ENCODE peak calls at places on chromosomes 16 and 17, in nine cellular contexts. Q is mammary epithelial cell, X is fibroblast of lung, E is neuronal stem cell, P is IMR-90, U is SK-N-SH, N is mesendoderm, W is astrocyte, I is MM.1S. F is an unnamed sample.

GRCh38 chr16:89502319-89502843 is 5.8 kb upstream of the SPG7 start:
- DNase-seq in Q (peak; percentile 95), X (no peak), E (no peak), P (no peak), U (no peak), N (no peak), W (peak; percentile 45), I (no peak), F (no peak)

GRCh38 chr17:45293413-45294211 is 23.2 kb downstream of the MAP3K14 start:
- DNase-seq in Q (peak; percentile 81), X (peak; percentile 96), E (no peak), P (peak; percentile 91), U (no peak), N (peak; percentile 88), W (peak; percentile 86), I (no peak), F (no peak)

GRCh38 chr17:73591278-73592078 is 52.8 kb downstream of the SDK2 start:
- DNase-seq in Q (no peak), X (no peak), E (no peak), P (no peak), U (no peak), N (no peak), W (no peak), I (peak; percentile 79), F (no peak)

GRCh38 chr17:17056167-17056562 is 13.9 kb downstream of the MPRIP start:
- DNase-seq in Q (no peak), X (no peak), E (no peak), P (no peak), U (no peak), N (no peak), W (no peak), I (no peak), F (no peak)

GRCh38 chr17:8696951-8697745 is 47.5 kb downstream of the CCDC42 start:
- DNase-seq in Q (no peak), X (peak; percentile 95), E (no peak), P (peak; percentile 94), U (peak; percentile 47), N (peak; percentile 94), W (peak; percentile 98), I (no peak), F (peak; percentile 13)

GRCh38 chr17:958712-959451 is 20.7 kb downstream of the NXN start:
- DNase-seq in Q (no peak), X (no peak), E (no peak), P (no peak), U (no peak), N (no peak), W (no peak), I (no peak), F (no peak)

GRCh38 chr16:26554030-26554429 is 512.7 kb upstream of the C16orf82 start:
- DNase-seq in Q (no peak), X (no peak), E (no peak), P (no peak), U (no peak), N (no peak), W (no peak), I (no peak), F (no peak)

GRCh38 chr16:70701998-70702397 is 16.1 kb upstream of the MTSS2 start:
- DNase-seq in Q (no peak), X (no peak), E (no peak), P (no peak), U (no peak), N (no peak), W (no peak), I (no peak), F (no peak)

GRCh38 chr16:84949776-84950436 is 61.4 kb downstream of the ZDHHC7 start:
- DNase-seq in Q (no peak), X (no peak), E (no peak), P (no peak), U (no peak), N (no peak), W (no peak), I (no peak), F (no peak)

GRCh38 chr16:67326115-67326471 is 448 bp downstream of the KCTD19 start:
- DNase-seq in Q (no peak), X (no peak), E (no peak), P (no peak), U (no peak), N (no peak), W (no peak), I (no peak), F (no peak)

GRCh38 chr16:64718481-64718880 is 403.4 kb downstream of the CDH11 start:
- DNase-seq in Q (no peak), X (no peak), E (no peak), P (no peak), U (no peak), N (no peak), W (no peak), I (no peak), F (no peak)

GRCh38 chr16:52095466-52095865 is 451.5 kb downstream of the TOX3 start:
- DNase-seq in Q (no peak), X (no peak), E (no peak), P (no peak), U (no peak), N (no peak), W (no peak), I (no peak), F (no peak)

GRCh38 chr17:36791961-36792475 is 145.3 kb upstream of the LHX1 start:
- DNase-seq in Q (no peak), X (no peak), E (no peak), P (no peak), U (peak; percentile 68), N (no peak), W (no peak), I (no peak), F (no peak)

GRCh38 chr17:36792849-36793248 is 144.4 kb upstream of the LHX1 start:
- DNase-seq in Q (no peak), X (no peak), E (no peak), P (no peak), U (no peak), N (no peak), W (no peak), I (no peak), F (no peak)

GRCh38 chr17:36791150-36791653 is 146.1 kb upstream of the LHX1 start:
- DNase-seq in Q (no peak), X (no peak), E (no peak), P (no peak), U (peak; percentile 36), N (no peak), W (no peak), I (no peak), F (no peak)

DNA sequence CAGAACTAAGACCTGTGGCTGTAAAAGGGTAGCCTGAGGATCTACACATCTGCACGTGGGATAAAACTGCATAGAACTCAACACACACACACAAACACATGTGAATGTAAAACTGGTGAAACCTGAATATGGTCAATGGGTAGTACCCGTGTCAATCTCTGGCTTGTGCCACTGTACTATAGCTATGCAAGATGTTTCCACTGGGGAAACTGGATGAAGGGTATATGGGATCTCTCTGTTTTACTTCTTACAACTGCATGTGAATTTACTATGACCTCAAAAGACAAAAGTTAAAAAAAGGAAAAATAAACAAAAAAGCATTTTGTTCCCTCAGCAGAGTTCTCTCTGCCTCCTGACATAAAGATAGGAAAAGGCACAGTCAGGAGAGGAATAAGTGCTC is 143.3 kb upstream of the LHX1 start:
- DNase-seq in Q (no peak), X (no peak), E (no peak), P (no peak), U (no peak), N (no peak), W (no peak), I (no peak), F (no peak)
- H3K4me2 ChIP-seq in Q (no peak overlapping the region), X (no peak overlapping the region), E (no peak overlapping the region), P (no peak overlapping the region), U (no peak overlapping the region), N (no peak overlapping the region), W (no peak overlapping the region), I (no peak overlapping the region), F (no peak overlapping the region)

GRCh38 chr16:1366060-1366711 is 14.5 kb downstream of the GNPTG start:
- DNase-seq in Q (no peak), X (no peak), E (no peak), P (no peak), U (no peak), N (no peak), W (no peak), I (no peak), F (no peak)
- H3K36me3 ChIP-seq in Q (peaks cover 2% of the 10 kb centered on the region), X (peaks cover 26% of the 10 kb centered on the region), E (peaks cover 37% of the 10 kb centered on the region), P (peaks cover 54% of the 10 kb centered on the region), U (peaks cover 58% of the 10 kb centered on the region), N (peaks cover 5% of the 10 kb centered on the region), W (peaks cover 7% of the 10 kb centered on the region), I (peaks cover 19% of the 10 kb centered on the region), F (no peaks in the 10 kb centered on the region)

GRCh38 chr17:39011907-39012468 is 44.8 kb upstream of the FBXO47 start:
- DNase-seq in Q (no peak), X (no peak), E (peak; percentile 27), P (no peak), U (no peak), N (peak; percentile 83), W (no peak), I (no peak), F (peak; percentile 78)
- H3K4me3 ChIP-seq in Q (no peak overlapping the region), X (no peak overlapping the region), E (no peak overlapping the region), P (no peak overlapping the region), U (no peak overlapping the region), N (peak overlapping the region; percentile 9), W (no peak overlapping the region), I (no peak overlapping the region), F (no peak overlapping the region)

GRCh38 chr16:87295259-87295658 is 21.9 kb downstream of the C16orf95 start:
- DNase-seq in Q (peak; percentile 56), X (peak; percentile 11), E (no peak), P (no peak), U (no peak), N (peak; percentile 88), W (no peak), I (peak; percentile 7), F (peak; percentile 27)

GRCh38 chr16:87295661-87296531 is 21.3 kb downstream of the C16orf95 start:
- DNase-seq in Q (no peak), X (no peak), E (no peak), P (no peak), U (no peak), N (peak; percentile 85), W (no peak), I (no peak), F (no peak)

GRCh38 chr16:87297407-87297806 is 19.8 kb downstream of the C16orf95 start:
- DNase-seq in Q (no peak), X (no peak), E (no peak), P (no peak), U (no peak), N (no peak), W (no peak), I (no peak), F (no peak)

GRCh38 chr16:87298857-87299465 is 18.2 kb downstream of the C16orf95 start:
- DNase-seq in Q (no peak), X (no peak), E (no peak), P (no peak), U (no peak), N (no peak), W (no peak), I (no peak), F (no peak)

DNA sequence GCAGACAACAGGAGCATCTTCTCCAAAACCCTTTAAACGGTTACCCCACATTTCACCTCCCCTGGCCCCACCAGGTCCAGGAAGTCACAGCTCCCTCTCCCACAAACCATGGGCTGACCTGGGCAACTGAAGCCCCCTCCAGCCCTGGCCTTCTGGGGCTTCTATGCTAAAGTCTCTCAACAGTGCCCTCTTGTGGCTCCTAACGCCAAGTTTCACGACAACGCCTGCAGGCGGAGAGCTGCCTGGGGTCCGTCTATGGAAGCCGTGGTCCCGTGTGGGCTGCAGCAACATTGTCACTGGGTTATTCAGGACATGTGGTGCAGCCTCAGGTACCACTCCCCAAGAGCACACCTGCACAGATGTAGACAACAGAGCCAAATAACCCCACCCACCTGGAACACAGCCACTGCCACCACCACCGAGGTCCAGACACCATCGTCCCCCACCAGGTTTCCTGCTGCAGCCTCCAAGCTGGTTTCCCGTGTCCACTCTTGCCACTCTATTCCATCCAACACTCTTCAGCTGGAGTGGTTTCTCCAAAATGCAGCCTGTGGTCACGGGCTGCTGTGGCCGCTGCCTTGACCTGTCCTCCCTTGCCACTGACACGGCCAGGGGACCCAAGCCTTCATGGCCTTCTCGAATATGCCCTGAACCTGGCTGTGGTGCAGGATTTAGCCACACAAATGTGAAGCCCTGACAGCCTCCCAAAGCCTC is 19.1 kb downstream of the C16orf95 start:
- DNase-seq in Q (no peak), X (peak; percentile 18), E (peak; percentile 63), P (peak; percentile 10), U (peak; percentile 73), N (peak; percentile 69), W (no peak), I (no peak), F (peak; percentile 85)
- H3K4me2 ChIP-seq in Q (no peak overlapping the region), X (no peak overlapping the region), E (no peak overlapping the region), P (no peak overlapping the region), U (no peak overlapping the region), N (no peak overlapping the region), W (no peak overlapping the region), I (no peak overlapping the region), F (no peak overlapping the region)

F was measured in neural progenitor cell.